ENCODE peak calls at places on chromosomes 5 and 9, in six cellular contexts. One of them, this sample, is unnamed.

GRCh38 chr9:5446451-5447236 is 3.7 kb upstream of the CD274 start:
- DNase-seq in heart right ventricle: no peak
- DNase-seq in foreskin fibroblast: no peak
- DNase-seq in CD8-positive, alpha-beta T cell: no peak
- DNase-seq in GM23338: no peak
- DNase-seq in brain microvascular endothelial cell: no peak
- DNase-seq in this sample: no peak

GRCh38 chr9:36192196-36192595 is 1.5 kb downstream of the CLTA start:
- DNase-seq in CD8-positive, alpha-beta T cell: no peak
- DNase-seq in brain microvascular endothelial cell: no peak
- DNase-seq in GM23338: peak; percentile 20
- DNase-seq in foreskin fibroblast: peak; percentile 24
- DNase-seq in heart right ventricle: no peak
- DNase-seq in this sample: no peak

GRCh38 chr9:14133394-14133793 is 180.5 kb downstream of the NFIB start:
- DNase-seq in heart right ventricle: no peak
- DNase-seq in CD8-positive, alpha-beta T cell: no peak
- DNase-seq in brain microvascular endothelial cell: no peak
- DNase-seq in GM23338: no peak
- DNase-seq in foreskin fibroblast: no peak
- DNase-seq in this sample: no peak

GRCh38 chr9:114804504-114804903 is 1.3 kb downstream of the TNFSF15 start:
- DNase-seq in CD8-positive, alpha-beta T cell: no peak
- DNase-seq in GM23338: no peak
- DNase-seq in heart right ventricle: peak; percentile 9
- DNase-seq in foreskin fibroblast: peak; percentile 88
- DNase-seq in brain microvascular endothelial cell: peak; percentile 90
- DNase-seq in this sample: no peak

GRCh38 chr9:71223953-71224538 is 102.6 kb upstream of the TRPM3 start:
- DNase-seq in heart right ventricle: no peak
- DNase-seq in CD8-positive, alpha-beta T cell: no peak
- DNase-seq in brain microvascular endothelial cell: no peak
- DNase-seq in foreskin fibroblast: peak; percentile 3
- DNase-seq in GM23338: peak; percentile 62
- DNase-seq in this sample: no peak

GRCh38 chr5:73454379-73455036 is 5.9 kb upstream of the FOXD1 start:
- DNase-seq in heart right ventricle: no peak
- DNase-seq in CD8-positive, alpha-beta T cell: peak; percentile 27
- DNase-seq in GM23338: peak; percentile 97
- DNase-seq in brain microvascular endothelial cell: peak; percentile 58
- DNase-seq in foreskin fibroblast: peak; percentile 76
- DNase-seq in this sample: peak; percentile 23

GRCh38 chr9:95018099-95018927 is 291.8 kb downstream of the AOPEP start:
- DNase-seq in brain microvascular endothelial cell: peak; percentile 93
- DNase-seq in CD8-positive, alpha-beta T cell: no peak
- DNase-seq in GM23338: peak; percentile 20
- DNase-seq in foreskin fibroblast: peak; percentile 92
- DNase-seq in heart right ventricle: peak; percentile 54
- DNase-seq in this sample: peak; percentile 71

GRCh38 chr5:120624021-120624563 is 160.0 kb downstream of the PRR16 start:
- DNase-seq in brain microvascular endothelial cell: no peak
- DNase-seq in foreskin fibroblast: peak; percentile 45
- DNase-seq in heart right ventricle: no peak
- DNase-seq in CD8-positive, alpha-beta T cell: no peak
- DNase-seq in GM23338: no peak
- DNase-seq in this sample: no peak

GRCh38 chr5:124654418-124654817 is 92.0 kb downstream of the ZNF608 start:
- DNase-seq in GM23338: no peak
- DNase-seq in CD8-positive, alpha-beta T cell: no peak
- DNase-seq in foreskin fibroblast: peak; percentile 43
- DNase-seq in brain microvascular endothelial cell: no peak
- DNase-seq in heart right ventricle: no peak
- DNase-seq in this sample: no peak

GRCh38 chr5:112974901-112975300 is 1.7 kb upstream of the DCP2 start:
- DNase-seq in CD8-positive, alpha-beta T cell: no peak
- DNase-seq in GM23338: no peak
- DNase-seq in heart right ventricle: no peak
- DNase-seq in brain microvascular endothelial cell: no peak
- DNase-seq in foreskin fibroblast: no peak
- DNase-seq in this sample: no peak

GRCh38 chr9:80875947-80876346 is 813.4 kb downstream of the TLE1 start:
- DNase-seq in CD8-positive, alpha-beta T cell: no peak
- DNase-seq in GM23338: no peak
- DNase-seq in brain microvascular endothelial cell: no peak
- DNase-seq in foreskin fibroblast: no peak
- DNase-seq in heart right ventricle: no peak
- DNase-seq in this sample: no peak

GRCh38 chr9:18786936-18787658 is 245.9 kb downstream of the SAXO1 start:
- DNase-seq in heart right ventricle: no peak
- DNase-seq in foreskin fibroblast: peak; percentile 26
- DNase-seq in CD8-positive, alpha-beta T cell: no peak
- DNase-seq in brain microvascular endothelial cell: peak; percentile 20
- DNase-seq in GM23338: no peak
- DNase-seq in this sample: no peak

GRCh38 chr5:17314907-17315471 is 97.6 kb downstream of the BASP1 start:
- DNase-seq in brain microvascular endothelial cell: no peak
- DNase-seq in heart right ventricle: no peak
- DNase-seq in foreskin fibroblast: peak; percentile 17
- DNase-seq in GM23338: peak; percentile 11
- DNase-seq in CD8-positive, alpha-beta T cell: no peak
- DNase-seq in this sample: no peak

GRCh38 chr5:113367586-113367985 is 67.2 kb downstream of the TSSK1B start:
- DNase-seq in CD8-positive, alpha-beta T cell: no peak
- DNase-seq in brain microvascular endothelial cell: no peak
- DNase-seq in foreskin fibroblast: no peak
- DNase-seq in heart right ventricle: no peak
- DNase-seq in GM23338: peak; percentile 37
- DNase-seq in this sample: no peak

GRCh38 chr5:14447958-14448881 is 133.4 kb upstream of the OTULINL start:
- DNase-seq in brain microvascular endothelial cell: peak; percentile 51
- DNase-seq in CD8-positive, alpha-beta T cell: no peak
- DNase-seq in foreskin fibroblast: peak; percentile 61
- DNase-seq in GM23338: no peak
- DNase-seq in heart right ventricle: peak; percentile 38
- DNase-seq in this sample: no peak

GRCh38 chr5:106545325-106545724 is 1125.4 kb downstream of the EFNA5 start:
- DNase-seq in GM23338: no peak
- DNase-seq in heart right ventricle: no peak
- DNase-seq in CD8-positive, alpha-beta T cell: no peak
- DNase-seq in foreskin fibroblast: peak; percentile 18
- DNase-seq in brain microvascular endothelial cell: peak; percentile 0
- DNase-seq in this sample: no peak

GRCh38 chr5:138330813-138331448 is 673 bp downstream of the CDC25C start:
- DNase-seq in brain microvascular endothelial cell: no peak
- DNase-seq in heart right ventricle: no peak
- DNase-seq in foreskin fibroblast: peak; percentile 37
- DNase-seq in GM23338: peak; percentile 45
- DNase-seq in CD8-positive, alpha-beta T cell: no peak
- DNase-seq in this sample: no peak

GRCh38 chr5:141762790-141763368 is 80.8 kb upstream of the ARAP3 start:
- DNase-seq in foreskin fibroblast: no peak
- DNase-seq in CD8-positive, alpha-beta T cell: no peak
- DNase-seq in heart right ventricle: no peak
- DNase-seq in GM23338: no peak
- DNase-seq in brain microvascular endothelial cell: no peak
- DNase-seq in this sample: no peak
- TF ChIP-seq CTCF in foreskin fibroblast: no peak
- TF ChIP-seq CTCF in CD8-positive, alpha-beta T cell: no peak
- TF ChIP-seq CTCF in heart right ventricle: peak; percentile 36
- TF ChIP-seq CTCF in GM23338: peak; percentile 44
- TF ChIP-seq CTCF in brain microvascular endothelial cell: no peak
- TF ChIP-seq CTCF in this sample: no peak

GRCh38 chr5:6419340-6419852 is 29.3 kb upstream of the UBE2QL1 start:
- DNase-seq in heart right ventricle: no peak
- DNase-seq in brain microvascular endothelial cell: no peak
- DNase-seq in foreskin fibroblast: no peak
- DNase-seq in CD8-positive, alpha-beta T cell: no peak
- DNase-seq in GM23338: no peak
- DNase-seq in this sample: no peak
- TF ChIP-seq CTCF in heart right ventricle: no peak
- TF ChIP-seq CTCF in brain microvascular endothelial cell: no peak
- TF ChIP-seq CTCF in foreskin fibroblast: no peak
- TF ChIP-seq CTCF in CD8-positive, alpha-beta T cell: no peak
- TF ChIP-seq CTCF in GM23338: no peak
- TF ChIP-seq CTCF in this sample: no peak

DNA sequence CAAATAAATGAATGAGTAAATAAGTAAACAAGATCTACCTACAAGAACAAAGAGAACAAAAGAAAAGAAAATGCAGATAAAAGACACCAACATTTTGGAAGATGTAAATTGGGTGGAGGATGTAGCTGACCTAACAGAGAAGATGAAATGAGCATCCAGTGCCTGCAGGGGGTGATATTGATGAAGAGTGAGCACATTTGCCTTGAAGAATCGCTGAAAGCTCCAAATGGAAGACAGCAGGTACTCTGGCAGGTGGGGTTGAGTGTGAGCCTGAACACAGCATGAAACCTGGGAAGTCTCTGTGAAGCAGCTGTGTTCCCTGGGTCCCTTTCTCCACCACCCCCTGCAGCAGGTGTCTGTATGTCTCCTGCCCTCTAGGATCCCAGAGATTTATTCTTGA is 125.6 kb downstream of the NXNL2 start:
- DNase-seq in foreskin fibroblast: peak; percentile 55
- DNase-seq in CD8-positive, alpha-beta T cell: no peak
- DNase-seq in brain microvascular endothelial cell: peak; percentile 57
- DNase-seq in heart right ventricle: no peak
- DNase-seq in GM23338: peak; percentile 83
- DNase-seq in this sample: no peak
- TF ChIP-seq CTCF in foreskin fibroblast: peak; percentile 63
- TF ChIP-seq CTCF in CD8-positive, alpha-beta T cell: no peak
- TF ChIP-seq CTCF in brain microvascular endothelial cell: peak; percentile 73
- TF ChIP-seq CTCF in heart right ventricle: peak; percentile 8
- TF ChIP-seq CTCF in GM23338: peak; percentile 79
- TF ChIP-seq CTCF in this sample: peak; percentile 46

GRCh38 chr9:79254900-79255651 is 316.7 kb upstream of the TLE4 start:
- DNase-seq in foreskin fibroblast: peak; percentile 13
- DNase-seq in brain microvascular endothelial cell: no peak
- DNase-seq in heart right ventricle: no peak
- DNase-seq in GM23338: peak; percentile 82
- DNase-seq in CD8-positive, alpha-beta T cell: no peak
- DNase-seq in this sample: no peak
- TF ChIP-seq CTCF in foreskin fibroblast: peak; percentile 11
- TF ChIP-seq CTCF in brain microvascular endothelial cell: peak; percentile 50
- TF ChIP-seq CTCF in heart right ventricle: no peak
- TF ChIP-seq CTCF in GM23338: peak; percentile 89
- TF ChIP-seq CTCF in CD8-positive, alpha-beta T cell: no peak
- TF ChIP-seq CTCF in this sample: peak; percentile 11

DNA sequence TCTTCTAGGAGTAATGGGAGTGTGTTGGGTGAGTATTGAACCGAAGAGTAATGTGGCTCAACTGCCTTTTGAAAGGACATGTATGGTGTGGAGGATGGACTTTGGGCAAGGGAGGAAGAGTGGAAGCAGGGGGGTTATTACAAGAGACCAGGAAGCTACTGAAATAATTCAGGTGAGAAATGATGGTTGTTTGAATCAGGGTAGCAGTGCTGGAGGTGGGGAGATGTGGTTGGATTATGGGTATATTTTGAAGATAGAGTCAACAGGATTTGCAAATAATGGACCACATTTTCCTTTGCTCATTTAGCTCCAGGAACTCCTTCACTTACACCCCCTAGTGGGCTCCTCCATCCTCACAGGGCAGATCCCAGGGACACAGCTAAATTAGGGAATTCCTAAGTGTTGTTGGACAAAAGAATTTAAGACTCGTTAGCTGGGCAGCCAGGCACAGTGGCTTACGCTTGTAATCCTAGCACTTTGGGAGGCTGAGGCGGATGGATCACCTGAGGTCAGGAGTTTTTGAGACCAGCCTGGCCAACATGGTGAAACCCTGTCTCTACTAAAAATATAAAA is 1.2 kb upstream of the SLC4A9 start:
- DNase-seq in GM23338: peak; percentile 88
- DNase-seq in foreskin fibroblast: peak; percentile 77
- DNase-seq in brain microvascular endothelial cell: peak; percentile 48
- DNase-seq in heart right ventricle: no peak
- DNase-seq in CD8-positive, alpha-beta T cell: no peak
- DNase-seq in this sample: no peak
- TF ChIP-seq CTCF in GM23338: peak; percentile 61
- TF ChIP-seq CTCF in foreskin fibroblast: peak; percentile 68
- TF ChIP-seq CTCF in brain microvascular endothelial cell: peak; percentile 79
- TF ChIP-seq CTCF in heart right ventricle: peak; percentile 43
- TF ChIP-seq CTCF in CD8-positive, alpha-beta T cell: no peak
- TF ChIP-seq CTCF in this sample: peak; percentile 54

DNA sequence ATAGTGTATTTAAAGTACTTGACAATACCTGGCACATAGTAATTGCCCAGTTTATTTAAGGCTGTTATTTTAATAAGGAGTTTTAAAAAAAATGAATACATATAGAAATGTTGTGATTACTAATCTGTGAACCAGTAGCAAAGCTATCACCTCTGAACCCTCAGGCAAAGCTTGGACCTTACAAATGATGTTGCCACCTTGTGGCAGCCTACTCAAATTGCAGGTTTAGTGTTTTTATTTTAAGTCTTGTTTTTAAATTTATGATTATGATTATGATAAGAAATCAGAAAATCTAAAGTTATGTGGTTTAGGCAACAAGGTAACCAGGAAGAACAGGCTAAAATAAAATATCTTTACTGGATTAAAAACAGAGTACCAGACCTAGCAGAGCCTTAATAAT is 35.8 kb downstream of the PPARGC1B start:
- DNase-seq in heart right ventricle: no peak
- DNase-seq in foreskin fibroblast: no peak
- DNase-seq in CD8-positive, alpha-beta T cell: no peak
- DNase-seq in brain microvascular endothelial cell: no peak
- DNase-seq in GM23338: peak; percentile 62
- DNase-seq in this sample: no peak
- TF ChIP-seq CTCF in heart right ventricle: peak; percentile 30
- TF ChIP-seq CTCF in foreskin fibroblast: no peak
- TF ChIP-seq CTCF in CD8-positive, alpha-beta T cell: peak; percentile 14
- TF ChIP-seq CTCF in brain microvascular endothelial cell: peak; percentile 48
- TF ChIP-seq CTCF in GM23338: peak; percentile 68
- TF ChIP-seq CTCF in this sample: no peak

DNA sequence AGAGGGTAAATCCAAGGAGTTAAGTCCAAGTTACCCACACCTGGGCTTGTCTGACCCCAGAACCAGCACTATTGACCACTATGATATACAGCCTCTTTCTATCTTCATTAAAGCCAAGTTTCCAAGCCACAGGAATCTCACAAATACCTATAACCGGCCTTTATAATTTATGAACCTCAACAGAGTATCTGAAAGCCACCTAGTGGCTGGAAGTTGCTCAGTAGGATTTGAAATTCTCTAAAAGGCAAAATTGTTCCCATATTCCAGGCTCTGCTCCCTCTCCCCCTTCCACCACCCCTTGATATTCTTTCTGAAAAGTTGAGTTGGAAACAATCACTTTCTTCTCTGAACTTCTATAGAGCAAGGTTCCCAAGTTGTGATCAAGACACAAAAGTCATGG is 106.4 kb upstream of the GPR151 start:
- DNase-seq in CD8-positive, alpha-beta T cell: no peak
- DNase-seq in foreskin fibroblast: no peak
- DNase-seq in GM23338: peak; percentile 35
- DNase-seq in brain microvascular endothelial cell: no peak
- DNase-seq in heart right ventricle: no peak
- DNase-seq in this sample: no peak
- TF ChIP-seq CTCF in CD8-positive, alpha-beta T cell: no peak
- TF ChIP-seq CTCF in foreskin fibroblast: no peak
- TF ChIP-seq CTCF in GM23338: peak; percentile 47
- TF ChIP-seq CTCF in brain microvascular endothelial cell: peak; percentile 58
- TF ChIP-seq CTCF in heart right ventricle: no peak
- TF ChIP-seq CTCF in this sample: no peak

DNA sequence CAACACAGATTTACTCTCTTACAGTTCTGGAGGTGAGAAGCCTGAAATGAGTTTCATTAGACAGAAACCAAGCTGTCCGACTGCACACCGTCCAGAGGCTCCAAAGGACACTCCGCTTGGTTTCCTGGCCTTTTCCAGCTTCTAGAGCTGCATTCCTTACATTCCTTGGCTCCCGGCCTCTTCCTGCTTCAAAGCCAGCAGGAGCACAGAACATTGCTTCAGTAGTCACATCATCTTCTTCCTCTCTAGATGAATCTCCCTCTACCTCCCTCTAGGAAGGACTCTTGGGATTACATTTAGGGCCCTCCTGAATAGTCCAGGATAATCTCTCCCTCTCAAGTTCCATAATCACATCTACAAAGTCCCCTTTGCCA is 213.3 kb downstream of the CDK5RAP2 start:
- DNase-seq in heart right ventricle: no peak
- DNase-seq in CD8-positive, alpha-beta T cell: no peak
- DNase-seq in GM23338: peak; percentile 89
- DNase-seq in brain microvascular endothelial cell: peak; percentile 82
- DNase-seq in foreskin fibroblast: peak; percentile 90
- DNase-seq in this sample: peak; percentile 61
- TF ChIP-seq CTCF in heart right ventricle: no peak
- TF ChIP-seq CTCF in CD8-positive, alpha-beta T cell: no peak
- TF ChIP-seq CTCF in GM23338: peak; percentile 26
- TF ChIP-seq CTCF in brain microvascular endothelial cell: peak; percentile 66
- TF ChIP-seq CTCF in foreskin fibroblast: peak; percentile 65
- TF ChIP-seq CTCF in this sample: peak; percentile 46

This sample was measured in AG09319.